ENCODE peak calls at places on chromosomes 1 and 21, in eight cellular contexts. V, C, O, W, D, B, E and R are unnamed samples.

GRCh38 chr21:29265690-29266479 is 32.8 kb upstream of the BACH1 start:
- DNase-seq in W (peak), O (no peak), C (no peak), D (no peak), E (no peak), B (no peak), V (no peak), R (no peak)

GRCh38 chr1:6554031-6554906 is at the start of gene NOL9:
- DNase-seq in V (peak), W (peak), B (peak), C (peak), O (peak), E (peak), D (peak), R (peak)

GRCh38 chr1:179953974-179954493 is 576 bp upstream of the CEP350 start:
- DNase-seq in W (peak), D (peak), V (no peak), B (peak), E (peak), C (no peak), O (peak), R (no peak)

GRCh38 chr1:11045428-11046269 is 1.4 kb downstream of the MASP2 start:
- DNase-seq in C (no peak), D (no peak), V (peak), O (no peak), W (no peak), B (no peak), E (no peak), R (no peak)

GRCh38 chr1:24673336-24673735 is 30.2 kb downstream of the SRRM1 start:
- DNase-seq in B (no peak), D (no peak), C (no peak), E (no peak), W (peak), V (no peak), O (peak), R (no peak)

GRCh38 chr1:204323887-204324286 is 35.8 kb downstream of the PLEKHA6 start:
- DNase-seq in C (peak), W (peak), D (no peak), B (no peak), O (peak), E (no peak), V (no peak), R (no peak)

GRCh38 chr1:66402194-66402593 is 131.8 kb upstream of the SGIP1 start:
- DNase-seq in E (no peak), V (peak), B (peak), C (no peak), W (peak), D (peak), O (peak), R (no peak)

GRCh38 chr21:27268290-27268689 is 301.4 kb upstream of the ADAMTS5 start:
- DNase-seq in W (peak), C (no peak), D (no peak), V (no peak), E (no peak), O (peak), B (no peak), R (no peak)

GRCh38 chr1:44926311-44926781 is 60.0 kb downstream of the EIF2B3 start:
- DNase-seq in D (no peak), C (no peak), E (no peak), B (no peak), O (no peak), V (no peak), W (peak), R (no peak)

GRCh38 chr1:167599839-167600581 is 30.0 kb upstream of the RCSD1 start:
- DNase-seq in E (peak), B (peak), O (peak), C (peak), D (peak), W (peak), V (peak), R (no peak)

GRCh38 chr1:206797534-206798383 is 25.5 kb upstream of the IL10 start:
- DNase-seq in V (no peak), B (no peak), D (no peak), W (no peak), C (no peak), E (no peak), O (peak), R (no peak)

GRCh38 chr1:150841626-150842025 is 33.6 kb upstream of the CTSK start:
- DNase-seq in O (no peak), W (no peak), V (no peak), B (no peak), D (no peak), C (no peak), E (no peak), R (no peak)

GRCh38 chr1:23010734-23011449 is 4.8 kb downstream of the TEX46 start:
- DNase-seq in B (no peak), V (no peak), D (no peak), C (no peak), E (no peak), O (peak), W (peak), R (no peak)

GRCh38 chr1:195902779-195903178 is 705.5 kb downstream of the KCNT2 start:
- DNase-seq in C (no peak), D (no peak), E (no peak), B (no peak), W (no peak), V (no peak), O (no peak), R (no peak)

GRCh38 chr1:43047135-43047534 is 88.5 kb upstream of the SLC2A1 start:
- DNase-seq in W (no peak), B (no peak), D (no peak), C (no peak), V (no peak), O (no peak), E (no peak), R (no peak)

GRCh38 chr1:62299426-62300200 is 19.6 kb downstream of the KANK4 start:
- DNase-seq in V (no peak), O (peak), B (peak), C (no peak), E (no peak), W (no peak), D (no peak), R (no peak)

GRCh38 chr1:212692774-212693644 is 6.6 kb downstream of the BATF3 start:
- DNase-seq in D (no peak), W (peak), C (no peak), V (no peak), E (no peak), O (no peak), B (no peak), R (peak)

GRCh38 chr1:41404308-41404755 is 43.1 kb downstream of the FOXO6 start:
- DNase-seq in C (no peak), W (no peak), D (no peak), E (no peak), V (no peak), O (peak), B (no peak), R (peak)

GRCh38 chr1:200873671-200874397 is 1.1 kb downstream of the GPR25 start:
- DNase-seq in B (no peak), C (no peak), D (no peak), V (no peak), E (peak), W (no peak), O (no peak), R (peak)

GRCh38 chr1:150543500-150544143 is 5.6 kb upstream of the ADAMTSL4 start:
- DNase-seq in O (peak), E (no peak), D (no peak), C (no peak), V (no peak), B (no peak), W (peak), R (no peak)

GRCh38 chr1:2784854-2785630 is 16.5 kb downstream of the TTC34 start:
- DNase-seq in B (no peak), D (no peak), E (no peak), W (no peak), O (no peak), V (no peak), C (no peak), R (peak)

GRCh38 chr1:198969981-198970380 is 331.1 kb downstream of the PTPRC start:
- DNase-seq in O (no peak), B (no peak), E (no peak), V (no peak), D (no peak), C (no peak), W (no peak), R (no peak)

GRCh38 chr1:40840526-40841323 is 21.4 kb downstream of the CITED4 start:
- DNase-seq in V (no peak), B (no peak), W (no peak), D (no peak), C (no peak), O (no peak), E (no peak), R (no peak)

GRCh38 chr1:201515062-201515750 is 8.3 kb upstream of the CSRP1 start:
- DNase-seq in E (no peak), V (no peak), O (no peak), D (no peak), W (no peak), C (no peak), B (no peak), R (no peak)

GRCh38 chr1:203084588-203085527 is 954 bp downstream of the MYOG start:
- DNase-seq in V (no peak), W (no peak), D (no peak), E (no peak), B (no peak), O (no peak), C (no peak), R (peak)

GRCh38 chr1:51516639-51517158 is 2.4 kb downstream of the EPS15 start:
- DNase-seq in V (no peak), B (no peak), W (no peak), E (no peak), D (no peak), C (no peak), O (no peak), R (no peak)

GRCh38 chr1:232950919-232951579 is 638 bp downstream of the NTPCR start:
- DNase-seq in B (no peak), D (no peak), O (no peak), W (no peak), C (no peak), E (no peak), V (no peak), R (no peak)

GRCh38 chr1:232952514-232953175 is 2.2 kb downstream of the NTPCR start:
- DNase-seq in V (no peak), E (peak), O (peak), W (peak), B (no peak), C (peak), D (peak), R (no peak)

GRCh38 chr1:232951605-232952004 is 1.2 kb downstream of the NTPCR start:
- DNase-seq in O (no peak), V (no peak), B (no peak), E (no peak), D (no peak), W (no peak), C (no peak), R (no peak)

GRCh38 chr1:232949636-232950196 is 695 bp upstream of the NTPCR start:
- DNase-seq in V (no peak), E (no peak), D (no peak), W (no peak), O (no peak), B (no peak), C (no peak), R (no peak)

DNA sequence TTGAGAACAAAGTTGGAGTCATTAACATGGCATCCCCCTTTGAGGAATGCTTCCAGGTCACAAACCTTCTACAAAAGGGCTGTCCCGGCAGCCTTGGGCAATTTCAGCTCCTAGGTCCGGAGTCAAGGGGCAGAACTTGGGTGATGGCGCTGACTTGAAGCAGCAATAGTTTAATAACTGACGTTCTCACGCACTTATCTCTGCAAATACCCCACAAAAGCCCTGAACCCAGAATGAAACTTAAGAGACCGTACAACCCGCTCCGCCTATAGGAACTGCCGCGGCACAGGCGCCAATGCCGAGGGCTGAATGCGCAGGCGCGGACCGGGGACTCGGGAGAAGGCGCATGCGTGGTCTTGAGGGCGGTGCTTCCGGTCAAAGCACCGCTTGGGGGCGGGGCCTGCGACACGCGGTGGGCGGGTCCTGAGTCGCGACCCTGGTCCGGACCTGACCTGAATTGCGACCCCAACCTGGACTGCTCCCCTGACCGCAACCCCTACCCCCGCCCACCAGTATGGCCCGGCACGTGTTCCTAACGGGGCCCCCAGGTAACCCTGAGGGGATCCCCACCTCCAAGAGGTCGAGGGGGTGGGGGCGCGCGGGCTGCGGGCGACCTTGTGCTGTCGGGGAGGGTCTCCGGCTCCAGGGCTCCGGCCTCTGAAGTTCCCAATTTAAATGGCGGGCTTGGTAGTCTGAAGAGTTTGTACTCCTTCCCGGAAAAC is at the start of gene NTPCR:
- DNase-seq in W (peak), E (peak), C (peak), D (peak), B (peak), O (peak), V (peak), R (peak)
- TF ChIP-seq CTCF in W (no peak), E (no peak), C (no peak), D (no peak), B (peak), O (no peak), V (peak), R (peak)

GRCh38 chr21:35204125-35204524 is 155.0 kb upstream of the RUNX1 start:
- DNase-seq in D (no peak), C (no peak), E (no peak), B (no peak), O (peak), V (no peak), W (peak), R (no peak)

GRCh38 chr21:35204850-35205564 is 155.9 kb upstream of the RUNX1 start:
- DNase-seq in C (no peak), D (peak), O (peak), W (peak), E (peak), V (peak), B (no peak), R (no peak)

GRCh38 chr21:35201799-35202198 is 152.7 kb upstream of the RUNX1 start:
- DNase-seq in W (no peak), O (no peak), B (no peak), V (no peak), C (no peak), E (no peak), D (no peak), R (no peak)

GRCh38 chr21:35202431-35202830 is 153.3 kb upstream of the RUNX1 start:
- DNase-seq in O (peak), D (no peak), C (no peak), E (no peak), B (no peak), V (no peak), W (peak), R (no peak)

GRCh38 chr21:35203093-35204021 is 154.3 kb upstream of the RUNX1 start:
- DNase-seq in D (no peak), E (no peak), W (peak), O (peak), C (no peak), V (no peak), B (no peak), R (no peak)
- TF ChIP-seq CTCF in D (no peak), E (no peak), W (no peak), O (no peak), C (no peak), V (no peak), B (no peak), R (no peak)

GRCh38 chr1:70760170-70760569 is 287.4 kb downstream of the PTGER3 start:
- DNase-seq in E (no peak), W (no peak), B (no peak), O (no peak), C (no peak), V (no peak), D (no peak), R (no peak)
- TF ChIP-seq CTCF in E (no peak), W (no peak), B (no peak), O (no peak), C (no peak), V (no peak), D (no peak), R (no peak)

GRCh38 chr1:90561926-90562325 is 155.2 kb downstream of the BARHL2 start:
- DNase-seq in V (no peak), D (no peak), B (no peak), O (no peak), W (no peak), C (no peak), E (no peak), R (no peak)
- TF ChIP-seq CTCF in V (no peak), D (no peak), B (no peak), O (no peak), W (no peak), C (no peak), E (no peak), R (no peak)

DNA sequence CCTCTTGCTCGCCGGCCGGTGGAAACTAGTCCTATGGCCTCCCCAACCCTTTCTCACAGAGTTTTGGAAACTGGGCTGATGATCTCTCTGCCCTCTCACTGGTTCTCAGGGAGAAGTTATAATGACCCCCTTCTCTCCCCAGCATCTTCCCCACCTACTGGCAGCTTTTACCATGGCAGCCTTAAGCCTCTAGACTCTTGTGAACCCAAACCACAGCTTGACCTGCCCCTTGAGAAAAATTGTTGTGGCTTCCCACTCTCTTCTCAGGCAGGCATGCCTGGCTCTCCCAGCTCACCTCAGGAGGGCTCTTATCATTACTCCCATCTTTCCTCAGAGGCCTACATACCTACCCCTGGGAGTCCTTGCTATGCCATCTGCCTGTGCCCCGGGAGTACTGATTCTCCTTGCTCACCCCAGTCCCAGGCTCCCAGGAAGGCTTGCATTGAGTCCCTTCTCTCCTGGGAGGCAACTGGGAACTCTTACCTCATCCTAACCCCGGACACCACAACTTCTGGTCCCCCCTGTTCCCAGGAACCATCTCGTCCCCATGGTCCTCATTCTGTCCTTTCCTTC is 1.6 kb downstream of the NSUN4 start:
- DNase-seq in D (no peak), B (no peak), V (no peak), W (peak), E (no peak), O (peak), C (no peak), R (no peak)
- TF ChIP-seq CTCF in D (no peak), B (no peak), V (no peak), W (peak), E (no peak), O (peak), C (peak), R (peak)